ENCODE peak calls at places on chromosome 10, in seven cellular contexts. One of them, this sample, is unnamed.

GRCh38 chr10:72229261-72230251 is 13.5 kb upstream of the ASCC1 start:
- DNase-seq in fibroblast of villous mesenchyme: peak
- DNase-seq in astrocyte of the spinal cord: peak
- DNase-seq in cardiac muscle cell: peak
- DNase-seq in kidney: no peak
- DNase-seq in fibroblast of lung: no peak
- DNase-seq in IMR-90: peak
- DNase-seq in this sample: no peak

GRCh38 chr10:114937962-114938817 is at the start of gene TRUB1:
- DNase-seq in fibroblast of lung: peak
- DNase-seq in astrocyte of the spinal cord: peak
- DNase-seq in fibroblast of villous mesenchyme: peak
- DNase-seq in IMR-90: peak
- DNase-seq in kidney: peak
- DNase-seq in cardiac muscle cell: peak
- DNase-seq in this sample: peak

GRCh38 chr10:37381271-37381670 is 255.9 kb downstream of the ANKRD30A start:
- DNase-seq in astrocyte of the spinal cord: no peak
- DNase-seq in fibroblast of villous mesenchyme: no peak
- DNase-seq in kidney: no peak
- DNase-seq in cardiac muscle cell: no peak
- DNase-seq in IMR-90: no peak
- DNase-seq in fibroblast of lung: no peak
- DNase-seq in this sample: no peak

GRCh38 chr10:44995914-44996633 is 4.6 kb upstream of the ZNF22 start:
- DNase-seq in IMR-90: peak
- DNase-seq in kidney: peak
- DNase-seq in fibroblast of lung: no peak
- DNase-seq in astrocyte of the spinal cord: peak
- DNase-seq in cardiac muscle cell: peak
- DNase-seq in fibroblast of villous mesenchyme: peak
- DNase-seq in this sample: no peak

GRCh38 chr10:44786451-44786850 is 124.7 kb upstream of the TMEM72 start:
- DNase-seq in astrocyte of the spinal cord: peak
- DNase-seq in fibroblast of lung: peak
- DNase-seq in kidney: no peak
- DNase-seq in IMR-90: peak
- DNase-seq in cardiac muscle cell: peak
- DNase-seq in fibroblast of villous mesenchyme: peak
- DNase-seq in this sample: no peak

GRCh38 chr10:26488344-26488743 is 50.2 kb downstream of the APBB1IP start:
- DNase-seq in astrocyte of the spinal cord: peak
- DNase-seq in fibroblast of villous mesenchyme: no peak
- DNase-seq in IMR-90: no peak
- DNase-seq in cardiac muscle cell: no peak
- DNase-seq in kidney: no peak
- DNase-seq in fibroblast of lung: peak
- DNase-seq in this sample: no peak

GRCh38 chr10:127973810-127974311 is 67.0 kb downstream of the PTPRE start:
- DNase-seq in fibroblast of villous mesenchyme: peak
- DNase-seq in cardiac muscle cell: no peak
- DNase-seq in kidney: peak
- DNase-seq in fibroblast of lung: no peak
- DNase-seq in IMR-90: no peak
- DNase-seq in astrocyte of the spinal cord: no peak
- DNase-seq in this sample: no peak

GRCh38 chr10:49309691-49310371 is 10.9 kb downstream of the C10orf71 start:
- DNase-seq in astrocyte of the spinal cord: no peak
- DNase-seq in fibroblast of villous mesenchyme: no peak
- DNase-seq in IMR-90: no peak
- DNase-seq in fibroblast of lung: no peak
- DNase-seq in cardiac muscle cell: no peak
- DNase-seq in kidney: no peak
- DNase-seq in this sample: no peak

GRCh38 chr10:125001313-125002043 is 59.6 kb downstream of the ZRANB1 start:
- DNase-seq in fibroblast of lung: no peak
- DNase-seq in fibroblast of villous mesenchyme: no peak
- DNase-seq in astrocyte of the spinal cord: no peak
- DNase-seq in cardiac muscle cell: no peak
- DNase-seq in IMR-90: no peak
- DNase-seq in kidney: peak
- DNase-seq in this sample: no peak

GRCh38 chr10:47090903-47091302 is 179.7 kb downstream of the PTPN20 start:
- DNase-seq in fibroblast of villous mesenchyme: no peak
- DNase-seq in astrocyte of the spinal cord: peak
- DNase-seq in IMR-90: no peak
- DNase-seq in kidney: no peak
- DNase-seq in fibroblast of lung: no peak
- DNase-seq in cardiac muscle cell: no peak
- DNase-seq in this sample: no peak

GRCh38 chr10:129259128-129259527 is 207.9 kb upstream of the MGMT start:
- DNase-seq in fibroblast of villous mesenchyme: peak
- DNase-seq in kidney: no peak
- DNase-seq in fibroblast of lung: no peak
- DNase-seq in IMR-90: no peak
- DNase-seq in astrocyte of the spinal cord: no peak
- DNase-seq in cardiac muscle cell: peak
- DNase-seq in this sample: no peak

GRCh38 chr10:13715091-13715490 is 128.3 kb downstream of the PRPF18 start:
- DNase-seq in astrocyte of the spinal cord: no peak
- DNase-seq in fibroblast of lung: no peak
- DNase-seq in cardiac muscle cell: no peak
- DNase-seq in fibroblast of villous mesenchyme: peak
- DNase-seq in kidney: no peak
- DNase-seq in IMR-90: no peak
- DNase-seq in this sample: no peak

GRCh38 chr10:71323407-71323806 is 4.3 kb downstream of the SLC29A3 start:
- DNase-seq in fibroblast of villous mesenchyme: peak
- DNase-seq in cardiac muscle cell: peak
- DNase-seq in fibroblast of lung: peak
- DNase-seq in astrocyte of the spinal cord: no peak
- DNase-seq in kidney: no peak
- DNase-seq in IMR-90: peak
- DNase-seq in this sample: peak

GRCh38 chr10:46558411-46559185 is 2.1 kb upstream of the GPRIN2 start:
- DNase-seq in astrocyte of the spinal cord: no peak
- DNase-seq in fibroblast of lung: no peak
- DNase-seq in cardiac muscle cell: no peak
- DNase-seq in fibroblast of villous mesenchyme: no peak
- DNase-seq in IMR-90: no peak
- DNase-seq in kidney: peak
- DNase-seq in this sample: no peak

GRCh38 chr10:22515009-22515408 is 169.7 kb downstream of the SPAG6 start:
- DNase-seq in fibroblast of villous mesenchyme: no peak
- DNase-seq in astrocyte of the spinal cord: no peak
- DNase-seq in fibroblast of lung: no peak
- DNase-seq in IMR-90: no peak
- DNase-seq in cardiac muscle cell: no peak
- DNase-seq in kidney: no peak
- DNase-seq in this sample: no peak

GRCh38 chr10:557792-558328 is 131.6 kb downstream of the DIP2C start:
- DNase-seq in astrocyte of the spinal cord: no peak
- DNase-seq in fibroblast of lung: no peak
- DNase-seq in IMR-90: no peak
- DNase-seq in fibroblast of villous mesenchyme: peak
- DNase-seq in kidney: no peak
- DNase-seq in cardiac muscle cell: peak
- DNase-seq in this sample: no peak

GRCh38 chr10:11162828-11163599 is 145.3 kb downstream of the CELF2 start:
- DNase-seq in IMR-90: no peak
- DNase-seq in fibroblast of lung: no peak
- DNase-seq in cardiac muscle cell: no peak
- DNase-seq in fibroblast of villous mesenchyme: no peak
- DNase-seq in astrocyte of the spinal cord: no peak
- DNase-seq in kidney: no peak
- DNase-seq in this sample: peak

GRCh38 chr10:13815766-13816165 is 229.0 kb downstream of the PRPF18 start:
- DNase-seq in astrocyte of the spinal cord: peak
- DNase-seq in IMR-90: peak
- DNase-seq in cardiac muscle cell: no peak
- DNase-seq in fibroblast of lung: peak
- DNase-seq in kidney: no peak
- DNase-seq in fibroblast of villous mesenchyme: peak
- DNase-seq in this sample: no peak

GRCh38 chr10:89022734-89023133 is 32.1 kb downstream of the FAS start:
- DNase-seq in astrocyte of the spinal cord: no peak
- DNase-seq in kidney: no peak
- DNase-seq in IMR-90: no peak
- DNase-seq in fibroblast of villous mesenchyme: no peak
- DNase-seq in cardiac muscle cell: no peak
- DNase-seq in fibroblast of lung: peak
- DNase-seq in this sample: no peak

GRCh38 chr10:43041422-43042342 is 35.2 kb upstream of the RET start:
- DNase-seq in astrocyte of the spinal cord: no peak
- DNase-seq in kidney: peak
- DNase-seq in fibroblast of lung: no peak
- DNase-seq in cardiac muscle cell: no peak
- DNase-seq in fibroblast of villous mesenchyme: no peak
- DNase-seq in IMR-90: no peak
- DNase-seq in this sample: no peak

GRCh38 chr10:4651404-4652037 is 174.5 kb upstream of the AKR1E2 start:
- DNase-seq in IMR-90: no peak
- DNase-seq in fibroblast of lung: peak
- DNase-seq in astrocyte of the spinal cord: no peak
- DNase-seq in kidney: no peak
- DNase-seq in cardiac muscle cell: no peak
- DNase-seq in fibroblast of villous mesenchyme: no peak
- DNase-seq in this sample: no peak

GRCh38 chr10:100518761-100519241 is 860 bp downstream of the SEC31B start:
- DNase-seq in astrocyte of the spinal cord: peak
- DNase-seq in cardiac muscle cell: peak
- DNase-seq in fibroblast of villous mesenchyme: peak
- DNase-seq in IMR-90: peak
- DNase-seq in fibroblast of lung: peak
- DNase-seq in kidney: no peak
- DNase-seq in this sample: peak
- H3K4me3 ChIP-seq in astrocyte of the spinal cord: no peak
- H3K4me3 ChIP-seq in cardiac muscle cell: peak
- H3K4me3 ChIP-seq in fibroblast of villous mesenchyme: peak
- H3K4me3 ChIP-seq in IMR-90: no peak
- H3K4me3 ChIP-seq in fibroblast of lung: peak
- H3K4me3 ChIP-seq in kidney: peak
- H3K4me3 ChIP-seq in this sample: no peak

DNA sequence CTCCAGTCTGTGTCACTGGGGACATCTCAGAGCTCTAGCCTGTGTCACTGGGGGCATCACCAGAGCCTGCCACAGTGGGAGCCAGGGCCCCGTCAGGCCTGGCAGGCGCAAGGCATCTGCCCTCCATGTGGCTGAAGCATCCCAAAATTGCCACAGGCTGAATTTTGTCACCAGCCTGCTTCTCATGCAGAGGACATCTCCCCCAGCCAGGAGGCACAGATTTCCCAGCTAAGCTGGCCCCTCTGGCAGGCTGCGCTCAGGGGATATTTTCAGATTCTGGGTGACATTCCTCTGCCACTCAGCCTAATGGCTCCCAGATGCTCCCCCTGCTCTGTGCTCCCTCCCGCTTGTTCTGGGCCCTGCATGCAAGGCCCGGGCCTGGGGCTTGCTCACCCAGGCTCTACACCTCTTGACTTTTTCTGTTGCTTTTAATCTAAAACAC is 64.6 kb downstream of the COL13A1 start:
- DNase-seq in astrocyte of the spinal cord: no peak
- DNase-seq in kidney: no peak
- DNase-seq in cardiac muscle cell: no peak
- DNase-seq in fibroblast of lung: no peak
- DNase-seq in IMR-90: no peak
- DNase-seq in fibroblast of villous mesenchyme: no peak
- DNase-seq in this sample: no peak
- H3K4me3 ChIP-seq in astrocyte of the spinal cord: no peak
- H3K4me3 ChIP-seq in kidney: no peak
- H3K4me3 ChIP-seq in cardiac muscle cell: no peak
- H3K4me3 ChIP-seq in fibroblast of lung: no peak
- H3K4me3 ChIP-seq in IMR-90: no peak
- H3K4me3 ChIP-seq in fibroblast of villous mesenchyme: no peak
- H3K4me3 ChIP-seq in this sample: no peak

GRCh38 chr10:35059486-35059885 is 30.7 kb downstream of the CUL2 start:
- DNase-seq in fibroblast of lung: peak
- DNase-seq in astrocyte of the spinal cord: no peak
- DNase-seq in cardiac muscle cell: no peak
- DNase-seq in IMR-90: peak
- DNase-seq in kidney: no peak
- DNase-seq in fibroblast of villous mesenchyme: no peak
- DNase-seq in this sample: no peak

GRCh38 chr10:35056686-35057085 is 33.5 kb downstream of the CUL2 start:
- DNase-seq in IMR-90: no peak
- DNase-seq in kidney: no peak
- DNase-seq in astrocyte of the spinal cord: no peak
- DNase-seq in fibroblast of lung: no peak
- DNase-seq in fibroblast of villous mesenchyme: no peak
- DNase-seq in cardiac muscle cell: no peak
- DNase-seq in this sample: no peak

GRCh38 chr10:35056133-35056532 is 34.0 kb downstream of the CUL2 start:
- DNase-seq in IMR-90: no peak
- DNase-seq in cardiac muscle cell: no peak
- DNase-seq in kidney: no peak
- DNase-seq in fibroblast of lung: no peak
- DNase-seq in astrocyte of the spinal cord: no peak
- DNase-seq in fibroblast of villous mesenchyme: no peak
- DNase-seq in this sample: no peak

GRCh38 chr10:35058134-35058533 is 32.0 kb downstream of the CUL2 start:
- DNase-seq in fibroblast of villous mesenchyme: peak
- DNase-seq in kidney: no peak
- DNase-seq in cardiac muscle cell: peak
- DNase-seq in fibroblast of lung: peak
- DNase-seq in astrocyte of the spinal cord: peak
- DNase-seq in IMR-90: peak
- DNase-seq in this sample: no peak

GRCh38 chr10:35058686-35059085 is 31.5 kb downstream of the CUL2 start:
- DNase-seq in astrocyte of the spinal cord: no peak
- DNase-seq in cardiac muscle cell: no peak
- DNase-seq in IMR-90: no peak
- DNase-seq in fibroblast of villous mesenchyme: no peak
- DNase-seq in fibroblast of lung: no peak
- DNase-seq in kidney: no peak
- DNase-seq in this sample: no peak
- H3K4me3 ChIP-seq in astrocyte of the spinal cord: no peak
- H3K4me3 ChIP-seq in cardiac muscle cell: no peak
- H3K4me3 ChIP-seq in IMR-90: no peak
- H3K4me3 ChIP-seq in fibroblast of villous mesenchyme: no peak
- H3K4me3 ChIP-seq in fibroblast of lung: no peak
- H3K4me3 ChIP-seq in kidney: no peak
- H3K4me3 ChIP-seq in this sample: no peak

DNA sequence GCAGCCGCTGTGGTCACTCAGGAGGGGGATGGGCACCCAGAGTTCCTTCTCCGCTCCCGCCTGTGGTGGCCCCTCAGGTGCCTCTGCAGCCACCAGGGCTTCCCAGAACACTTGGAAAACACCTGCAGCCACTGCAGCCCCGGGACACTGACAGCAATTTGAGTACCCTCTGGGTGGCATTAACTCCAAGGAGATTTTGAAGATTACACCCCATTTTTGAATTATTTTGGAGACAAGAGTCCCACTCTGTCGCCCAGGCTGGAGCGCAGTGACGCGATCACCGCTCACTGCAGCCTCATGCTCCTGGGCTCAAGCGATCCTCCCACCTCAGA is 32.2 kb downstream of the IL15RA start:
- DNase-seq in cardiac muscle cell: no peak
- DNase-seq in fibroblast of villous mesenchyme: no peak
- DNase-seq in astrocyte of the spinal cord: no peak
- DNase-seq in kidney: peak
- DNase-seq in fibroblast of lung: no peak
- DNase-seq in IMR-90: no peak
- DNase-seq in this sample: no peak
- H3K4me3 ChIP-seq in cardiac muscle cell: no peak
- H3K4me3 ChIP-seq in fibroblast of villous mesenchyme: peak
- H3K4me3 ChIP-seq in astrocyte of the spinal cord: no peak
- H3K4me3 ChIP-seq in kidney: peak
- H3K4me3 ChIP-seq in fibroblast of lung: peak
- H3K4me3 ChIP-seq in IMR-90: no peak
- H3K4me3 ChIP-seq in this sample: no peak

This sample was measured in Karpas-422.